ENCODE peak calls at places on chromosomes 7 and 10, in nine cellular contexts. One of them, this sample, is unnamed.

GRCh38 chr10:24891823-24892222 is 60.6 kb downstream of the PRTFDC1 start:
- DNase-seq in H1: no peak
- DNase-seq in upper lobe of left lung: no peak
- DNase-seq in body of pancreas: no peak
- DNase-seq in CD8-positive, alpha-beta T cell: no peak
- DNase-seq in dorsolateral prefrontal cortex: no peak
- DNase-seq in brain microvascular endothelial cell: peak; percentile 75
- DNase-seq in tibial artery: no peak
- DNase-seq in fibroblast of pulmonary artery: peak; percentile 66
- DNase-seq in this sample: no peak

GRCh38 chr10:126736737-126737136 is 66.2 kb upstream of the C10orf90 start:
- DNase-seq in CD8-positive, alpha-beta T cell: no peak
- DNase-seq in body of pancreas: no peak
- DNase-seq in brain microvascular endothelial cell: no peak
- DNase-seq in dorsolateral prefrontal cortex: no peak
- DNase-seq in H1: no peak
- DNase-seq in tibial artery: no peak
- DNase-seq in upper lobe of left lung: no peak
- DNase-seq in fibroblast of pulmonary artery: no peak
- DNase-seq in this sample: no peak

GRCh38 chr7:130151591-130152269 is 53.5 kb downstream of the TMEM209 start:
- DNase-seq in H1: no peak
- DNase-seq in dorsolateral prefrontal cortex: no peak
- DNase-seq in fibroblast of pulmonary artery: peak; percentile 38
- DNase-seq in brain microvascular endothelial cell: no peak
- DNase-seq in upper lobe of left lung: no peak
- DNase-seq in body of pancreas: no peak
- DNase-seq in CD8-positive, alpha-beta T cell: no peak
- DNase-seq in tibial artery: no peak
- DNase-seq in this sample: peak; percentile 62

GRCh38 chr10:653991-654646 is 35.3 kb downstream of the DIP2C start:
- DNase-seq in tibial artery: no peak
- DNase-seq in dorsolateral prefrontal cortex: no peak
- DNase-seq in upper lobe of left lung: no peak
- DNase-seq in brain microvascular endothelial cell: peak; percentile 27
- DNase-seq in fibroblast of pulmonary artery: peak; percentile 17
- DNase-seq in body of pancreas: peak; percentile 67
- DNase-seq in CD8-positive, alpha-beta T cell: no peak
- DNase-seq in H1: no peak
- DNase-seq in this sample: no peak

GRCh38 chr7:75889826-75890225 is 11.0 kb downstream of the RHBDD2 start:
- DNase-seq in brain microvascular endothelial cell: peak; percentile 57
- DNase-seq in CD8-positive, alpha-beta T cell: no peak
- DNase-seq in tibial artery: peak; percentile 31
- DNase-seq in body of pancreas: no peak
- DNase-seq in dorsolateral prefrontal cortex: no peak
- DNase-seq in H1: no peak
- DNase-seq in fibroblast of pulmonary artery: no peak
- DNase-seq in upper lobe of left lung: no peak
- DNase-seq in this sample: no peak

GRCh38 chr7:14841850-14842249 is 60.7 kb downstream of the DGKB start:
- DNase-seq in dorsolateral prefrontal cortex: no peak
- DNase-seq in upper lobe of left lung: no peak
- DNase-seq in body of pancreas: no peak
- DNase-seq in tibial artery: no peak
- DNase-seq in H1: no peak
- DNase-seq in CD8-positive, alpha-beta T cell: no peak
- DNase-seq in fibroblast of pulmonary artery: peak; percentile 15
- DNase-seq in brain microvascular endothelial cell: no peak
- DNase-seq in this sample: no peak

GRCh38 chr7:29194594-29195417 is at the start of gene CHN2:
- DNase-seq in body of pancreas: peak; percentile 83
- DNase-seq in brain microvascular endothelial cell: peak; percentile 5
- DNase-seq in tibial artery: peak; percentile 62
- DNase-seq in fibroblast of pulmonary artery: peak; percentile 21
- DNase-seq in dorsolateral prefrontal cortex: peak; percentile 52
- DNase-seq in CD8-positive, alpha-beta T cell: peak; percentile 45
- DNase-seq in upper lobe of left lung: peak; percentile 90
- DNase-seq in H1: no peak
- DNase-seq in this sample: peak; percentile 68

GRCh38 chr7:12984117-12984516 is 296.7 kb downstream of the ARL4A start:
- DNase-seq in brain microvascular endothelial cell: no peak
- DNase-seq in CD8-positive, alpha-beta T cell: no peak
- DNase-seq in fibroblast of pulmonary artery: no peak
- DNase-seq in dorsolateral prefrontal cortex: no peak
- DNase-seq in upper lobe of left lung: no peak
- DNase-seq in tibial artery: no peak
- DNase-seq in body of pancreas: no peak
- DNase-seq in H1: no peak
- DNase-seq in this sample: no peak

GRCh38 chr7:126662826-126663225 is 589.9 kb downstream of the GRM8 start:
- DNase-seq in CD8-positive, alpha-beta T cell: no peak
- DNase-seq in fibroblast of pulmonary artery: no peak
- DNase-seq in H1: no peak
- DNase-seq in upper lobe of left lung: no peak
- DNase-seq in brain microvascular endothelial cell: no peak
- DNase-seq in tibial artery: no peak
- DNase-seq in dorsolateral prefrontal cortex: no peak
- DNase-seq in body of pancreas: no peak
- DNase-seq in this sample: no peak

GRCh38 chr7:149188213-149188612 is 7.1 kb upstream of the ZNF282 start:
- DNase-seq in body of pancreas: no peak
- DNase-seq in dorsolateral prefrontal cortex: no peak
- DNase-seq in fibroblast of pulmonary artery: no peak
- DNase-seq in brain microvascular endothelial cell: no peak
- DNase-seq in H1: no peak
- DNase-seq in CD8-positive, alpha-beta T cell: no peak
- DNase-seq in upper lobe of left lung: no peak
- DNase-seq in tibial artery: no peak
- DNase-seq in this sample: no peak

GRCh38 chr7:30562498-30562897 is 32.2 kb upstream of the GARS1 start:
- DNase-seq in body of pancreas: no peak
- DNase-seq in H1: no peak
- DNase-seq in CD8-positive, alpha-beta T cell: no peak
- DNase-seq in upper lobe of left lung: no peak
- DNase-seq in dorsolateral prefrontal cortex: no peak
- DNase-seq in fibroblast of pulmonary artery: peak; percentile 72
- DNase-seq in tibial artery: no peak
- DNase-seq in brain microvascular endothelial cell: peak; percentile 74
- DNase-seq in this sample: no peak
- TF ChIP-seq CTCF in body of pancreas: no peak
- TF ChIP-seq CTCF in H1: no peak
- TF ChIP-seq CTCF in CD8-positive, alpha-beta T cell: no peak
- TF ChIP-seq CTCF in upper lobe of left lung: no peak
- TF ChIP-seq CTCF in dorsolateral prefrontal cortex: no peak
- TF ChIP-seq CTCF in fibroblast of pulmonary artery: peak; percentile 15
- TF ChIP-seq CTCF in tibial artery: no peak
- TF ChIP-seq CTCF in brain microvascular endothelial cell: peak; percentile 57
- TF ChIP-seq CTCF in this sample: no peak

DNA sequence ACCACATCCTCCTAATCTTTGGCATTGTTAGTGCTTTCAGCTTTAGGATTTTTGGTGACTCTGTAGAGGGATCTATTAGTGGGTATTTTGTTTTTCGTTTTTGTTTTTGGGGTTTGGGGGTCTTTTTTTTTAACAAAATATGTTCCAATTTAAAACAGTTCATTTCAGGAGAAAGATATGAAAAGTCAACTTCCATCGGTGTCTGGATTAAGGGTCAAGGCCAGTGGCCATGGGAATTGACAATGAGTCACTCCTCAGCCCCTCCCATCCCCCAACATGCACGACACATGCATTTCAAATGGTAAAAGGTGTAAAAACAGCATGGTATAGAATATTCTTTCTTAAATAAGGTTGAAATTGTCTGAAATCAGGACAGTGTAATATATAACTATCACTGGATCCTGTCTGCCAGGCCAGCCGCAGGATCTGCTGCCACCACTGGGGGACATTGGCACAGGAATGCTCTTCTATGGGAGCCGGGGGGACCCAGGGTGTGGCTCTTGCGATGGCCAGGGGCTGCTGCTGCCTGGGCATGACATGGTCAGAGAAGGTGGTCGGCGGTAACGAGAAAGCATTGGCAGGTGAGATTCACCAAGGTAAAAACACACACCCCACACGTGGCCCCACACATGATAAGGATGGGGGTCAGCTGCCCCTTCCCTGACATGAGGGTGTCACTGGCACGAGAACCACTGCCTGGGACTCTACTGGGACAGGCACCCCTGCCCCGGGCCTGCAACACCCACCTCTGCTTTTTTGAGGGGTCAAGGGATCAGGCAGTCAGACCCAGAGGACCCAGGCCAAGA is 126.2 kb upstream of the KCTD7 start:
- DNase-seq in H1: no peak
- DNase-seq in upper lobe of left lung: peak; percentile 49
- DNase-seq in tibial artery: no peak
- DNase-seq in CD8-positive, alpha-beta T cell: no peak
- DNase-seq in fibroblast of pulmonary artery: no peak
- DNase-seq in brain microvascular endothelial cell: no peak
- DNase-seq in body of pancreas: no peak
- DNase-seq in dorsolateral prefrontal cortex: no peak
- DNase-seq in this sample: no peak
- TF ChIP-seq CTCF in H1: peak; percentile 16
- TF ChIP-seq CTCF in upper lobe of left lung: no peak
- TF ChIP-seq CTCF in tibial artery: no peak
- TF ChIP-seq CTCF in CD8-positive, alpha-beta T cell: no peak
- TF ChIP-seq CTCF in fibroblast of pulmonary artery: peak; percentile 9
- TF ChIP-seq CTCF in brain microvascular endothelial cell: peak; percentile 55
- TF ChIP-seq CTCF in body of pancreas: no peak
- TF ChIP-seq CTCF in dorsolateral prefrontal cortex: no peak
- TF ChIP-seq CTCF in this sample: no peak

DNA sequence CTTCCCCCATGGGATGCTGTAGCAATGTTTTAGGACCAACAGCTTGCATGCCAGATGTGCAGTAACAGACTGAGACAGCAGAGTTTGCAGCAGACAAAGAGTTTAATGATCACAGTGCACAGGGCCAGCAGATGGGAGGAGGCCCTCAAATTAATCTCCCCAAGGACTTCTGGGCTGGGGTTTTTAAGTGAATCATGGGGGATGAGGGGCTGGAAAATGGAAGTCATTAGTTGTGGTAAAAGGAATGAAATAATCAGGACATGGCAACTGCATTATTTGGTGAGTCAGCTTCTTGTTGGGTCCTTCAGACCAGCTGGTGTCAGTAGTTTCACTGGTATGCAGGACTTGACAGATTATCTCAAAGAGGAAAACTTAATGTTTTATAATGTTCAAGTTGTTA is 12.6 kb upstream of the NRBF2 start:
- DNase-seq in H1: no peak
- DNase-seq in upper lobe of left lung: no peak
- DNase-seq in tibial artery: no peak
- DNase-seq in body of pancreas: peak; percentile 27
- DNase-seq in CD8-positive, alpha-beta T cell: no peak
- DNase-seq in brain microvascular endothelial cell: peak; percentile 51
- DNase-seq in dorsolateral prefrontal cortex: no peak
- DNase-seq in fibroblast of pulmonary artery: peak; percentile 80
- DNase-seq in this sample: no peak
- TF ChIP-seq CTCF in H1: no peak
- TF ChIP-seq CTCF in upper lobe of left lung: no peak
- TF ChIP-seq CTCF in tibial artery: no peak
- TF ChIP-seq CTCF in body of pancreas: no peak
- TF ChIP-seq CTCF in CD8-positive, alpha-beta T cell: no peak
- TF ChIP-seq CTCF in brain microvascular endothelial cell: no peak
- TF ChIP-seq CTCF in dorsolateral prefrontal cortex: no peak
- TF ChIP-seq CTCF in fibroblast of pulmonary artery: no peak
- TF ChIP-seq CTCF in this sample: no peak

DNA sequence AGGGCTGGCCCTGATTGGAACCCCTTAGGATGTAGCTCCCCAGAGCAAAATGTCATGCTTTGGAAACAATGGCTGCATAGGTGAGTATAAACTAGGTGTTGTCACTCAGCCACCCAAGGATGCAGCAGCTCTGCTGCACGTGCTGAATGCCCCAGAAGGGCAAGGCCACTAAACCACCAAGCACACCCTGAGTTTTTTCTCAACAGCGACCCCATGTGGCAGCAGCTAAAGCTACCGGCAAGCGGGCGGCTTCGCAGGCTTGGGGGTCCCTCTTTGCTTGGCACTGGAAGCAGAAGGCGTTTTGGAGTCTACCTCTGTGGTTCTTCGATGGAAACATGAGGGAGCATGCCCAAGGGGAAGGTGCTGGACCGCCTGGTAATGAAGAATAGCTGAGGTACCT is 152.3 kb downstream of the GFRA1 start:
- DNase-seq in brain microvascular endothelial cell: no peak
- DNase-seq in dorsolateral prefrontal cortex: no peak
- DNase-seq in fibroblast of pulmonary artery: no peak
- DNase-seq in body of pancreas: no peak
- DNase-seq in H1: peak; percentile 33
- DNase-seq in CD8-positive, alpha-beta T cell: no peak
- DNase-seq in upper lobe of left lung: peak; percentile 46
- DNase-seq in tibial artery: no peak
- DNase-seq in this sample: no peak
- TF ChIP-seq CTCF in brain microvascular endothelial cell: peak; percentile 55
- TF ChIP-seq CTCF in dorsolateral prefrontal cortex: no peak
- TF ChIP-seq CTCF in fibroblast of pulmonary artery: no peak
- TF ChIP-seq CTCF in body of pancreas: no peak
- TF ChIP-seq CTCF in H1: peak; percentile 91
- TF ChIP-seq CTCF in CD8-positive, alpha-beta T cell: no peak
- TF ChIP-seq CTCF in upper lobe of left lung: no peak
- TF ChIP-seq CTCF in tibial artery: no peak
- TF ChIP-seq CTCF in this sample: no peak